ENCODE peak calls at places on chromosomes 13 and 19, in ten cellular contexts. S is progenitor cell of endocrine pancreas, M is heart right ventricle, I is AG09319, V is H9, X is cardiac muscle cell, F is uterus, G is psoas muscle, Z is D721Med, U is thoracic aorta. L is an unnamed sample.

GRCh38 chr13:95556981-95557380 is 4.5 kb downstream of the CLDN10 start:
- DNase-seq in S (no peak), M (no peak), I (no peak), V (no peak), X (no peak), F (no peak), G (no peak), Z (no peak), U (no peak), L (no peak)

GRCh38 chr13:49998714-49999624 is 2.1 kb downstream of the TRIM13 start:
- DNase-seq in S (no peak), M (no peak), I (no peak), V (peak), X (no peak), F (no peak), G (no peak), Z (no peak), U (no peak), L (no peak)

GRCh38 chr13:74641586-74641985 is 507.4 kb upstream of the KLF12 start:
- DNase-seq in S (no peak), M (no peak), I (no peak), V (no peak), X (no peak), F (no peak), G (no peak), Z (no peak), U (no peak), L (no peak)

GRCh38 chr13:114078501-114079451 is 53.6 kb downstream of the RASA3 start:
- DNase-seq in S (no peak), M (no peak), I (peak), V (no peak), X (no peak), F (peak), G (peak), Z (no peak), U (no peak), L (no peak)

GRCh38 chr13:66895780-66896179 is 334.4 kb downstream of the PCDH9 start:
- DNase-seq in S (no peak), M (no peak), I (no peak), V (no peak), X (no peak), F (no peak), G (no peak), Z (no peak), U (no peak), L (no peak)

GRCh38 chr19:44891016-44891882 is at the start of gene TOMM40:
- DNase-seq in S (peak), M (no peak), I (peak), V (no peak), X (peak), F (no peak), G (peak), Z (peak), U (peak), L (no peak)

GRCh38 chr19:46713781-46714522 is 3.0 kb downstream of the PRKD2 start:
- DNase-seq in S (no peak), M (peak), I (peak), V (peak), X (peak), F (peak), G (peak), Z (no peak), U (peak), L (peak)

GRCh38 chr19:35731353-35731752 is 10.9 kb downstream of the IGFLR1 start:
- DNase-seq in S (no peak), M (no peak), I (no peak), V (no peak), X (no peak), F (no peak), G (peak), Z (peak), U (no peak), L (no peak)

GRCh38 chr13:100540621-100541020 is 48.0 kb downstream of the GGACT start:
- DNase-seq in S (no peak), M (no peak), I (no peak), V (no peak), X (no peak), F (no peak), G (no peak), Z (no peak), U (no peak), L (no peak)

GRCh38 chr13:105363747-105364177 is 1171.7 kb downstream of the EFNB2 start:
- DNase-seq in S (no peak), M (no peak), I (no peak), V (no peak), X (no peak), F (no peak), G (no peak), Z (no peak), U (no peak), L (no peak)

GRCh38 chr19:7679017-7679720 is 1.5 kb upstream of the TRAPPC5 start:
- DNase-seq in S (no peak), M (no peak), I (no peak), V (no peak), X (no peak), F (no peak), G (peak), Z (peak), U (no peak), L (no peak)

GRCh38 chr19:32460476-32460875 is 54.9 kb downstream of the DPY19L3 start:
- DNase-seq in S (no peak), M (no peak), I (no peak), V (no peak), X (no peak), F (no peak), G (no peak), Z (no peak), U (no peak), L (no peak)

GRCh38 chr13:28735481-28736029 is 16.8 kb upstream of the SLC46A3 start:
- DNase-seq in S (no peak), M (no peak), I (no peak), V (no peak), X (no peak), F (no peak), G (no peak), Z (no peak), U (no peak), L (no peak)

GRCh38 chr13:28001837-28002473 is 13.5 kb upstream of the URAD start:
- DNase-seq in S (no peak), M (no peak), I (no peak), V (no peak), X (no peak), F (no peak), G (no peak), Z (no peak), U (no peak), L (no peak)

GRCh38 chr13:41900918-41901317 is 60.0 kb downstream of the VWA8 start:
- DNase-seq in S (no peak), M (no peak), I (no peak), V (no peak), X (no peak), F (no peak), G (no peak), Z (no peak), U (no peak), L (no peak)

GRCh38 chr13:113930711-113931637 is 42.9 kb downstream of the C13orf46 start:
- DNase-seq in S (no peak), M (no peak), I (no peak), V (peak), X (no peak), F (peak), G (no peak), Z (no peak), U (peak), L (no peak)

GRCh38 chr13:26679411-26679810 is 81.2 kb downstream of the GPR12 start:
- DNase-seq in S (no peak), M (no peak), I (no peak), V (no peak), X (no peak), F (no peak), G (no peak), Z (no peak), U (no peak), L (no peak)

GRCh38 chr13:21501709-21502108 is 42.6 kb upstream of the ZDHHC20 start:
- DNase-seq in S (no peak), M (no peak), I (no peak), V (peak), X (no peak), F (no peak), G (no peak), Z (no peak), U (no peak), L (no peak)

GRCh38 chr13:112905990-112906641 is 62.9 kb upstream of the MCF2L start:
- DNase-seq in S (no peak), M (no peak), I (no peak), V (peak), X (no peak), F (no peak), G (no peak), Z (no peak), U (no peak), L (peak)

GRCh38 chr19:35554076-35554475 is 8.7 kb downstream of the TMEM147 start:
- DNase-seq in S (no peak), M (no peak), I (no peak), V (no peak), X (no peak), F (no peak), G (no peak), Z (no peak), U (no peak), L (no peak)

GRCh38 chr19:11737964-11738745 is 591 bp downstream of the ZNF823 start:
- DNase-seq in S (peak), M (peak), I (no peak), V (peak), X (peak), F (peak), G (peak), Z (no peak), U (peak), L (peak)

GRCh38 chr19:18683955-18684641 is 618 bp downstream of the CRTC1 start:
- DNase-seq in S (no peak), M (no peak), I (no peak), V (peak), X (no peak), F (no peak), G (peak), Z (no peak), U (no peak), L (no peak)

GRCh38 chr13:108929532-108929931 is 300.1 kb downstream of the MYO16 start:
- DNase-seq in S (no peak), M (no peak), I (no peak), V (no peak), X (no peak), F (no peak), G (no peak), Z (no peak), U (no peak), L (no peak)

GRCh38 chr13:35157143-35157755 is 215.2 kb downstream of the NBEA start:
- DNase-seq in S (peak), M (no peak), I (no peak), V (no peak), X (peak), F (no peak), G (no peak), Z (peak), U (no peak), L (no peak)

GRCh38 chr13:38641164-38641948 is 45.5 kb upstream of the FREM2 start:
- DNase-seq in S (no peak), M (no peak), I (no peak), V (no peak), X (no peak), F (no peak), G (no peak), Z (no peak), U (no peak), L (no peak)

GRCh38 chr19:29872224-29872731 is 60.5 kb downstream of the CCNE1 start:
- DNase-seq in S (no peak), M (no peak), I (no peak), V (peak), X (peak), F (no peak), G (no peak), Z (no peak), U (no peak), L (no peak)

GRCh38 chr13:49585220-49586157 is at the start of gene RCBTB1:
- DNase-seq in S (peak), M (peak), I (no peak), V (peak), X (peak), F (peak), G (peak), Z (peak), U (peak), L (peak)

GRCh38 chr19:57317503-57317902 is 2.8 kb upstream of the ZNF543 start:
- DNase-seq in S (no peak), M (peak), I (no peak), V (peak), X (no peak), F (no peak), G (peak), Z (no peak), U (no peak), L (no peak)

GRCh38 chr19:6712692-6713670 is 7.5 kb downstream of the C3 start:
- DNase-seq in S (no peak), M (no peak), I (no peak), V (no peak), X (no peak), F (no peak), G (peak), Z (no peak), U (no peak), L (no peak)

GRCh38 chr13:26382843-26383242 is 128.9 kb downstream of the CDK8 start:
- DNase-seq in S (no peak), M (no peak), I (no peak), V (no peak), X (no peak), F (no peak), G (no peak), Z (no peak), U (no peak), L (no peak)

GRCh38 chr19:11964858-11965645 is at the start of gene ZNF763:
- DNase-seq in S (peak), M (peak), I (peak), V (peak), X (peak), F (peak), G (peak), Z (peak), U (peak), L (peak)

GRCh38 chr13:36767276-36767675 is 51.7 kb upstream of the RFXAP start:
- DNase-seq in S (no peak), M (no peak), I (no peak), V (no peak), X (no peak), F (no peak), G (no peak), Z (no peak), U (no peak), L (no peak)

GRCh38 chr19:8149261-8150094 is at the start of gene FBN3:
- DNase-seq in S (peak), M (no peak), I (no peak), V (peak), X (peak), F (no peak), G (no peak), Z (peak), U (no peak), L (no peak)

GRCh38 chr19:39078436-39079200 is 5.5 kb upstream of the ACP7 start:
- DNase-seq in S (no peak), M (no peak), I (peak), V (no peak), X (no peak), F (no peak), G (no peak), Z (no peak), U (no peak), L (no peak)

GRCh38 chr19:29171525-29171924 is 41.4 kb downstream of the UQCRFS1 start:
- DNase-seq in S (no peak), M (no peak), I (no peak), V (no peak), X (no peak), F (no peak), G (no peak), Z (no peak), U (no peak), L (no peak)

GRCh38 chr19:48248081-48248833 is 7.5 kb downstream of the CARD8 start:
- DNase-seq in S (no peak), M (no peak), I (no peak), V (no peak), X (no peak), F (no peak), G (no peak), Z (no peak), U (no peak), L (no peak)

GRCh38 chr13:42174344-42175162 is 97.4 kb upstream of the AKAP11 start:
- DNase-seq in S (no peak), M (no peak), I (no peak), V (no peak), X (no peak), F (no peak), G (no peak), Z (no peak), U (no peak), L (no peak)

GRCh38 chr13:35411059-35411744 is 65.3 kb downstream of the MAB21L1 start:
- DNase-seq in S (no peak), M (no peak), I (no peak), V (no peak), X (no peak), F (no peak), G (no peak), Z (no peak), U (no peak), L (no peak)

GRCh38 chr19:4748589-4748988 is 24.9 kb upstream of the DPP9 start:
- DNase-seq in S (no peak), M (no peak), I (no peak), V (no peak), X (no peak), F (no peak), G (no peak), Z (no peak), U (no peak), L (no peak)

GRCh38 chr19:55781112-55781511 is 12.2 kb downstream of the RFPL4AL1 start:
- DNase-seq in S (no peak), M (no peak), I (no peak), V (no peak), X (no peak), F (no peak), G (no peak), Z (no peak), U (no peak), L (no peak)

GRCh38 chr19:55778331-55778730 is 9.4 kb downstream of the RFPL4AL1 start:
- DNase-seq in S (no peak), M (no peak), I (no peak), V (no peak), X (no peak), F (no peak), G (no peak), Z (no peak), U (no peak), L (no peak)

DNA sequence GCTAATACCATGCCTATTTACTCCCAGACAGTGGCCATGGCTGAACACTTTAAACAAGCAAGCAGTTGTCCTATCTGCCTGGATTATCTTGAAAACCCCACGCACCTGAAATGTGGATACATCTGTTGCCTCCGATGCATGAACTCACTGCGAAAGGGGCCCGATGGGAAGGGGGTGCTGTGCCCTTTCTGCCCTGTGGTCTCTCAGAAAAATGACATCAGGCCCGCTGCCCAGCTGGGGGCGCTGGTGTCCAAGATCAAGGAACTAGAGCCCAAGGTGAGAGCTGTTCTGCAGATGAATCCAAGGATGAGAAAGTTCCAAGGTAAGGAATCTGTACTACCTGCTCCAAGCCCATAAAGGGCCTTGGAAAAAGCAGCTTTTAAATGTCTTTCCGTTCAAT is 8.6 kb downstream of the RFPL4AL1 start:
- DNase-seq in S (no peak), M (no peak), I (no peak), V (no peak), X (no peak), F (no peak), G (no peak), Z (no peak), U (no peak), L (no peak)
- TF ChIP-seq CTCF in S (no peak), M (no peak), I (no peak), V (no peak), X (no peak), F (no peak), G (no peak), Z (peak), U (no peak), L (no peak)

DNA sequence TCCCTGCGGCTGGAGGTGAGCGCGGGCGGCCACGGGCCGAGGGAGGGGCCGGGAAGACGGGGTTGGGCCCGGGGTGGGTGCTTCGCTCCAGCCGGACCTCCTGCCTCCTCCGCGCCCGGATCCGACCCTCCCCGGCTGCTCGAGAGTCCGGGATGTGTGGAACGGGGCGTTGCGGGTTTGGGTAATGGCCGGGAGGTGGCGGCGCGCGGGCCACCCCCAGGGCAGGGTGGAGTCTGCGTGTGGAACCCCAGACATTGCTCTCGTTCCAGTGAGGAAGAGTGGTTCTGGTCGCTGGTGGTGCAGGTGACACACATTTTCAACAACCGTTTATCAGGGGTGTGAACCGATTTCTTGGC is 38.8 kb downstream of the ARHGEF7 start:
- DNase-seq in S (peak), M (peak), I (no peak), V (no peak), X (no peak), F (no peak), G (no peak), Z (no peak), U (no peak), L (no peak)
- TF ChIP-seq CTCF in S (peak), M (no peak), I (peak), V (peak), X (peak), F (no peak), G (no peak), Z (no peak), U (peak), L (no peak)

GRCh38 chr13:111460548-111461444 is 140.4 kb downstream of the TEX29 start:
- DNase-seq in S (no peak), M (no peak), I (peak), V (peak), X (peak), F (peak), G (no peak), Z (no peak), U (no peak), L (no peak)
- TF ChIP-seq CTCF in S (peak), M (peak), I (peak), V (peak), X (peak), F (no peak), G (peak), Z (peak), U (peak), L (no peak)

GRCh38 chr13:80931118-80931517 is 590.2 kb upstream of the SPRY2 start:
- DNase-seq in S (no peak), M (no peak), I (no peak), V (no peak), X (no peak), F (no peak), G (no peak), Z (no peak), U (no peak), L (no peak)

GRCh38 chr13:80923907-80924306 is 583.0 kb upstream of the SPRY2 start:
- DNase-seq in S (no peak), M (no peak), I (no peak), V (no peak), X (peak), F (no peak), G (no peak), Z (no peak), U (no peak), L (no peak)

GRCh38 chr13:80931766-80932165 is 590.8 kb upstream of the SPRY2 start:
- DNase-seq in S (no peak), M (no peak), I (no peak), V (no peak), X (no peak), F (no peak), G (no peak), Z (no peak), U (no peak), L (no peak)

GRCh38 chr13:80924596-80924995 is 583.7 kb upstream of the SPRY2 start:
- DNase-seq in S (no peak), M (no peak), I (no peak), V (no peak), X (no peak), F (no peak), G (no peak), Z (no peak), U (no peak), L (no peak)

DNA sequence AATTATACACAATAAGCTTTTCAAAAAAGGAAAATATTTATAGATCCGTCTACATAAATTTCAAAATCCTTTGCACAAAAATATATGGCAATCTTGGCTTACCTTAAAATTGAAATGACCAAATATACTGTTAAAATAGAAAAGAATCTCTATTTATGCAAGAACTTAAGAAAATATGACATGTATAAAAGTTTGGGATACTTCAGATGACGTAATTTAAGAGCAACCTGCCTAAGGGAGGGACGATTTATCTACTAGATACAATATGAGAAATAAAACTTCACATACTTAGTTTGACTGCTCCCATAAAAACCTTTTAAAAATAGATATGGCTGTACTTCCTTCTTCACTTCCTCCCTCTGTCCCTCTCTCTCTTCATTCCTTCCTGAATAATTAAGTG is 587.3 kb upstream of the SPRY2 start:
- DNase-seq in S (no peak), M (no peak), I (no peak), V (no peak), X (no peak), F (no peak), G (no peak), Z (no peak), U (no peak), L (no peak)
- TF ChIP-seq CTCF in S (no peak), M (no peak), I (no peak), V (no peak), X (no peak), F (no peak), G (no peak), Z (no peak), U (no peak), L (no peak)

GRCh38 chr19:33769208-33769607 is 27.5 kb upstream of the KCTD15 start:
- DNase-seq in S (no peak), M (no peak), I (no peak), V (no peak), X (no peak), F (no peak), G (no peak), Z (no peak), U (no peak), L (no peak)

GRCh38 chr19:33770107-33770506 is 26.6 kb upstream of the KCTD15 start:
- DNase-seq in S (no peak), M (no peak), I (no peak), V (no peak), X (no peak), F (no peak), G (no peak), Z (no peak), U (no peak), L (no peak)

GRCh38 chr19:33771308-33772101 is 25.2 kb upstream of the KCTD15 start:
- DNase-seq in S (peak), M (peak), I (peak), V (peak), X (peak), F (peak), G (peak), Z (peak), U (no peak), L (peak)

GRCh38 chr19:33766623-33767022 is 30.0 kb upstream of the KCTD15 start:
- DNase-seq in S (no peak), M (no peak), I (no peak), V (no peak), X (no peak), F (no peak), G (no peak), Z (no peak), U (no peak), L (no peak)

GRCh38 chr19:33767898-33768413 is 28.7 kb upstream of the KCTD15 start:
- DNase-seq in S (peak), M (no peak), I (no peak), V (peak), X (peak), F (no peak), G (no peak), Z (no peak), U (no peak), L (no peak)
- TF ChIP-seq CTCF in S (peak), M (no peak), I (peak), V (peak), X (peak), F (no peak), G (no peak), Z (peak), U (no peak), L (no peak)

L was measured in breast epithelium.